ENCODE peak calls at places on chromosome 2, in six cellular contexts. Z is activated T-helper 1 cell treated with anti-CD3 and anti-CD28 coated beads, Interleukin-2, amount 50 U/mL, for 16 hours; Y is amniotic stem cell; A is ELR; P is SJCRH30; Q is A549. H is an unnamed sample.
A peak's percentile ranks its signal among the peaks of the same experiment; 100 is the strongest.

GRCh38 chr2:207283356-207283755 is 117.6 kb upstream of the KLF7 start:
- DNase-seq in A (peak; percentile 53), Y (no peak), Z (no peak), Q (no peak), P (no peak), H (no peak)

GRCh38 chr2:98518106-98518505 is 73.4 kb downstream of the INPP4A start:
- DNase-seq in A (peak; percentile 26), P (no peak), Q (no peak), Y (no peak), Z (no peak), H (no peak)

GRCh38 chr2:208142255-208142924 is 3.6 kb downstream of the CRYGB start:
- DNase-seq in A (no peak), Q (no peak), Y (no peak), Z (no peak), P (no peak), H (no peak)

GRCh38 chr2:164928101-164928673 is 27.1 kb downstream of the SLC38A11 start:
- DNase-seq in P (no peak), Q (no peak), A (no peak), Z (no peak), Y (no peak), H (no peak)

GRCh38 chr2:192190474-192190873 is 4.3 kb downstream of the TMEFF2 start:
- DNase-seq in Q (peak; percentile 4), A (peak; percentile 62), Y (no peak), P (no peak), Z (no peak), H (no peak)

GRCh38 chr2:119148082-119148715 is 10.4 kb downstream of the C1QL2 start:
- DNase-seq in A (no peak), P (no peak), Y (no peak), Z (no peak), Q (no peak), H (no peak)

GRCh38 chr2:216633616-216634316 is 546 bp downstream of the IGFBP2 start:
- DNase-seq in Z (no peak), Q (peak; percentile 25), P (peak; percentile 36), Y (no peak), A (peak; percentile 22), H (no peak)

GRCh38 chr2:120231564-120231973 is 8.4 kb upstream of the TMEM185B start:
- DNase-seq in Q (no peak), Z (no peak), Y (no peak), A (no peak), P (no peak), H (no peak)

GRCh38 chr2:30294147-30294546 is 62.8 kb downstream of the LBH start:
- DNase-seq in Z (no peak), Y (no peak), A (no peak), P (no peak), Q (no peak), H (no peak)

GRCh38 chr2:20521193-20521592 is 74.3 kb downstream of the RHOB start:
- DNase-seq in Y (no peak), Q (no peak), Z (no peak), A (no peak), P (no peak), H (no peak)

GRCh38 chr2:225104971-225105370 is 62.7 kb upstream of the DOCK10 start:
- DNase-seq in Y (no peak), Q (no peak), Z (no peak), A (peak; percentile 77), P (no peak), H (no peak)